ENCODE peak calls at places on chromosomes 12 and 14, in four cellular contexts. M is WERI-Rb-1, I is aorta, T is GM23248. Y is an unnamed sample. For H3K27me3, the result is how much of the 10 kb centered on the place peaks cover.

GRCh38 chr12:109065154-109065852 is 12.9 kb downstream of the USP30 start:
- DNase-seq in I (no peak), T (no peak), M (no peak), Y (no peak)

GRCh38 chr12:113190761-113191160 is 5.2 kb downstream of the RITA1 start:
- DNase-seq in T (peak), I (no peak), M (peak), Y (no peak)

GRCh38 chr14:85527006-85527405 is 2.9 kb upstream of the FLRT2 start:
- DNase-seq in I (no peak), T (peak), M (no peak), Y (no peak)

GRCh38 chr14:43172899-43173548 is 1334.1 kb downstream of the FSCB start:
- DNase-seq in M (no peak), T (no peak), I (no peak), Y (no peak)

GRCh38 chr12:15526033-15526432 is 203.7 kb downstream of the PTPRO start:
- DNase-seq in M (no peak), T (no peak), I (no peak), Y (no peak)

GRCh38 chr12:123010110-123010509 is 29.6 kb downstream of the ARL6IP4 start:
- DNase-seq in I (no peak), M (no peak), T (no peak), Y (no peak)

GRCh38 chr14:23375527-23376251 is 1.2 kb upstream of the CMTM5 start:
- DNase-seq in M (no peak), I (no peak), T (no peak), Y (no peak)

GRCh38 chr14:95432152-95433093 is 84.0 kb downstream of the SYNE3 start:
- DNase-seq in M (peak), T (peak), I (peak), Y (no peak)

GRCh38 chr14:87566986-87567385 is 426.0 kb downstream of the GALC start:
- DNase-seq in T (peak), I (no peak), M (no peak), Y (no peak)

GRCh38 chr12:79978692-79979091 is 43.8 kb upstream of the PPP1R12A start:
- DNase-seq in T (no peak), I (no peak), M (no peak), Y (no peak)

GRCh38 chr12:75349946-75350345 is 15.5 kb downstream of the GLIPR1L1 start:
- DNase-seq in I (no peak), M (no peak), T (no peak), Y (no peak)

GRCh38 chr12:95605087-95605486 is 53.8 kb upstream of the USP44 start:
- DNase-seq in I (no peak), M (no peak), T (peak), Y (no peak)

GRCh38 chr14:26394114-26394855 is 203.5 kb downstream of the NOVA1 start:
- DNase-seq in M (no peak), I (no peak), T (peak), Y (no peak)

GRCh38 chr12:19190292-19191031 is 60.9 kb downstream of the PLEKHA5 start:
- DNase-seq in I (no peak), M (no peak), T (peak), Y (no peak)

GRCh38 chr12:51846911-51847829 is 1.3 kb downstream of the FIGNL2 start:
- DNase-seq in T (peak), I (no peak), M (peak), Y (no peak)

GRCh38 chr14:102754370-102755262 is 22.6 kb upstream of the TRAF3 start:
- DNase-seq in T (no peak), M (no peak), I (no peak), Y (no peak)

GRCh38 chr12:102848832-102849231 is 68.2 kb downstream of the PAH start:
- DNase-seq in I (no peak), M (no peak), T (no peak), Y (no peak)

GRCh38 chr12:50322196-50322595 is 38.9 kb upstream of the LIMA1 start:
- DNase-seq in I (no peak), T (no peak), M (no peak), Y (no peak)

GRCh38 chr12:4615667-4616066 is 33.2 kb downstream of the AKAP3 start:
- DNase-seq in T (no peak), I (no peak), M (no peak), Y (no peak)

GRCh38 chr12:27434673-27435565 is 11.6 kb upstream of the SMCO2 start:
- DNase-seq in M (no peak), T (peak), I (no peak), Y (no peak)

GRCh38 chr12:118302053-118302452 is 70.7 kb downstream of the TAOK3 start:
- DNase-seq in M (no peak), I (no peak), T (peak), Y (no peak)

GRCh38 chr14:61630399-61630798 is 64.9 kb upstream of the HIF1A start:
- DNase-seq in T (no peak), I (no peak), M (no peak), Y (no peak)

GRCh38 chr14:99609245-99610117 is 5.5 kb upstream of the CCDC85C start:
- DNase-seq in I (no peak), M (peak), T (no peak), Y (no peak)

GRCh38 chr12:57244306-57244696 is 6.7 kb downstream of the STAC3 start:
- DNase-seq in M (no peak), T (no peak), I (no peak), Y (no peak)

GRCh38 chr14:99579077-99579836 is 24.8 kb downstream of the CCDC85C start:
- DNase-seq in M (no peak), I (no peak), T (no peak), Y (no peak)

GRCh38 chr12:87413784-87414183 is 615.4 kb downstream of the C12orf50 start:
- DNase-seq in M (no peak), I (no peak), T (peak), Y (no peak)

GRCh38 chr12:103771466-103771865 is 69.6 kb downstream of the NT5DC3 start:
- DNase-seq in I (no peak), T (peak), M (peak), Y (no peak)

GRCh38 chr14:74260525-74261233 is 21.4 kb downstream of the VSX2 start:
- DNase-seq in I (no peak), M (no peak), T (no peak), Y (no peak)

GRCh38 chr12:110940933-110941332 is 20.6 kb upstream of the MYL2 start:
- DNase-seq in I (no peak), M (no peak), T (no peak), Y (no peak)

GRCh38 chr14:94628578-94628977 is 16.4 kb downstream of the SERPINA3 start:
- DNase-seq in M (no peak), I (no peak), T (no peak), Y (no peak)

GRCh38 chr12:88566430-88566829 is 13.8 kb downstream of the KITLG start:
- DNase-seq in M (no peak), I (no peak), T (no peak), Y (no peak)

GRCh38 chr12:106586803-106587684 is 4.2 kb downstream of the RFX4 start:
- DNase-seq in I (no peak), T (no peak), M (no peak), Y (no peak)

GRCh38 chr12:106590601-106591000 is 7.8 kb downstream of the RFX4 start:
- DNase-seq in I (no peak), T (no peak), M (no peak), Y (no peak)

GRCh38 chr12:106585862-106586534 is 3.2 kb downstream of the RFX4 start:
- DNase-seq in M (peak), I (no peak), T (no peak), Y (no peak)

GRCh38 chr12:106586535-106586802 is 3.7 kb downstream of the RFX4 start:
- DNase-seq in T (no peak), M (no peak), I (no peak), Y (no peak)

DNA sequence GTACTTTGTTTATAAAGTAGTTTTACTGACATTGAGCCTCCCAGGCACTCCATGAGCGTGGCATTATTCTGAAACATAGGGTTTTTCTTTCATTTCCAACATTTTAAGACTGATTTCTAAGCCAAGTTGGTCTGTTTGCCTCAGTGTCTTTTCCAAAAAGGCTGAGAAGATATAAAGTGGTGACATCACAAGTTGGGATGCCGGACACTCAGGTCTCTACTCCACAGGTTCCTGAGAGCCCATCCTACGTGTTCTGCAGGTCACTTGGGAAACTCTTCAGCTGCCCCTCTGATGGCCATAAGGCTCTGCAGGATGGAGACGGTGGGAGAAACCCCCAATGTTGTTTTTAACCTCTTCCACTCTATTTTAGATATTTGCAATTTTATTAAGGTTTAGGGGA is 6.0 kb downstream of the RFX4 start:
- DNase-seq in M (no peak), T (no peak), I (no peak), Y (no peak)
- H3K27me3 ChIP-seq in M (half or more), T (half or more), I (under half), Y (under half)

DNA sequence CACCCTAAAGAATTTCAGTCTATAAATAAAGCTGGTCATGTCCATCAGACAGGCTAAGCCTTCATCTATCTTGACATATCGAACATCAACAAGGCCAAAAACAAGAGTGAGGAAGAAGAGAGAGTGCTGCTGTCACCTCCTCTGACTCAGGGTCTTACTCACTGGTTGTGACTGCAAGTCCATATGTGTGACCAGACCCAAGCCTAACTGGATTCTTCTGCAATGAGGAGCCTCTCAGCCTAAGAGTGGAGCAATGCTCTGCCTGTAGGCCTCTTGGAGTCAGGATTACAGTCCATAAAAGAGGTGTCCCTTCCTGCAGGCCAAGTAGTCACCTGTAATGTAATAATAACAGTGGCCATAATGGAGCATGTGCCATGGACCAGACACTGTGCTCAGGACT is 121.2 kb upstream of the SLC35F4 start:
- DNase-seq in M (no peak), I (no peak), T (peak), Y (no peak)
- H3K27me3 ChIP-seq in M (under half), I (under half), T (under half), Y (under half)

DNA sequence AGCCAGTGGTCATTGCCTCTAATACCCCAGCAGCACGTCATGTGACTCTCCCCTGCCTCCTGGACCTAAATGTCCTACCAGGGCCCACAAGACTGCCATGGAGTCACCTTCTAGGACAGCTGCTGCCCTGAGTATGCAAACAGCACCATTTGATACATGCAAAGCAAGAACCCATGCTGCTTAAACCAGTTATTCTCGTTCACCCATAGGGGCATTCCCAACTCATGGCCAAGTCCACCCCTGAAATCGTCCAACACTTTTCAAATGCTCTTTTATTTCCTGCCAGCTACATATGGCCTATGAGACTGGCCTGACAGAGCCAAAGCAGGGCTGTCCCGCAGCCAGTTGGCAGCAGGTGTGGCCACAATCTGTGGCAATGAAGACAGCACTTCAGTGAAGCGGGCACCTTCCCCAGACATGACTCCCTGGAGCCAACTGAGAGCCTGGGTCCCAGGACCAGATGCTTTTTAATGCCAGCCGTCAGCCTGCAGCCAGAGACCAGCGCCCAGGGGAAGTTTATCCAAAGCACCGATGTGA is 99.9 kb downstream of the BCAT1 start:
- DNase-seq in I (no peak), T (no peak), M (no peak), Y (no peak)
- H3K27me3 ChIP-seq in I (under half), T (under half), M (under half), Y (under half)

GRCh38 chr14:96589577-96589976 is 87.4 kb downstream of the PAPOLA start:
- DNase-seq in M (no peak), T (no peak), I (no peak), Y (no peak)
- H3K27me3 ChIP-seq in M (under half), T (under half), I (under half), Y (under half)

DNA sequence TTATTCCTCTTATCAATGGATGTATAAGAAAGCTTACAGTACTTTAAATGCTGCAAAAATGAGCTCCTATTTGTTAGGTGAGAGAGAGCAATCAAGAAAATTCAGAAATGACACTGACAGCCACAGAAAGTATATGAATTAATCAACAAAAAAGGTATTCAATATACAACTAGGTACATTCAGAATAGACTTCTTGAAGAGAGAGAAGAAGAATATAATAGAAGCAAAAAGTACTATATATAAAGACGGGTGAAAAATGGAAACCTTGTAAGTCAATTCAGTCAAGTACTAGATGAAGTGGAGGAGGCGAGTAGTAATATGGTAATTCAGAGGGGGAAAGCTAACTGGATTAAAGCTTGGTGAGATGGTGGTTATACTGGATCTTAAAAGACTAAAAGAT is 74.3 kb downstream of the HEATR5A start:
- DNase-seq in I (no peak), T (no peak), M (no peak), Y (no peak)
- H3K27me3 ChIP-seq in I (under half), T (under half), M (under half), Y (under half)

GRCh38 chr12:62604856-62605255 is 138.2 kb downstream of the MON2 start:
- DNase-seq in I (no peak), T (peak), M (no peak), Y (no peak)
- H3K27me3 ChIP-seq in I (under half), T (under half), M (under half), Y (under half)